ENCODE peak calls at places on chromosomes 6 and 20, in six cellular contexts. One of them, this sample, is unnamed.

GRCh38 chr6:20706293-20707165 is 172.3 kb downstream of the CDKAL1 start:
- DNase-seq in PC-3: no peak
- DNase-seq in GM10248: no peak
- DNase-seq in heart left ventricle: no peak
- DNase-seq in AG10803: peak
- DNase-seq in transverse colon: no peak
- DNase-seq in this sample: no peak

GRCh38 chr6:9346923-9347322 is 911.6 kb upstream of the SLC35B3 start:
- DNase-seq in PC-3: no peak
- DNase-seq in GM10248: no peak
- DNase-seq in heart left ventricle: no peak
- DNase-seq in AG10803: no peak
- DNase-seq in transverse colon: no peak
- DNase-seq in this sample: no peak

GRCh38 chr6:136306466-136306865 is 16.8 kb upstream of the BCLAF1 start:
- DNase-seq in PC-3: no peak
- DNase-seq in GM10248: no peak
- DNase-seq in heart left ventricle: no peak
- DNase-seq in AG10803: no peak
- DNase-seq in transverse colon: no peak
- DNase-seq in this sample: no peak

GRCh38 chr6:2378891-2379652 is 133.7 kb upstream of the GMDS start:
- DNase-seq in PC-3: peak
- DNase-seq in GM10248: peak
- DNase-seq in heart left ventricle: no peak
- DNase-seq in AG10803: peak
- DNase-seq in transverse colon: no peak
- DNase-seq in this sample: no peak

GRCh38 chr20:10955166-10955565 is 281.4 kb upstream of the JAG1 start:
- DNase-seq in PC-3: no peak
- DNase-seq in GM10248: no peak
- DNase-seq in heart left ventricle: no peak
- DNase-seq in AG10803: no peak
- DNase-seq in transverse colon: no peak
- DNase-seq in this sample: no peak

GRCh38 chr20:5222919-5223634 is 93.7 kb downstream of the PROKR2 start:
- DNase-seq in PC-3: peak
- DNase-seq in GM10248: peak
- DNase-seq in heart left ventricle: peak
- DNase-seq in AG10803: peak
- DNase-seq in transverse colon: peak
- DNase-seq in this sample: peak

GRCh38 chr20:33415948-33416347 is 14.6 kb upstream of the CDK5RAP1 start:
- DNase-seq in PC-3: peak
- DNase-seq in GM10248: no peak
- DNase-seq in heart left ventricle: peak
- DNase-seq in AG10803: peak
- DNase-seq in transverse colon: no peak
- DNase-seq in this sample: peak

GRCh38 chr20:22414354-22414753 is 170.0 kb downstream of the FOXA2 start:
- DNase-seq in PC-3: peak
- DNase-seq in GM10248: no peak
- DNase-seq in heart left ventricle: no peak
- DNase-seq in AG10803: peak
- DNase-seq in transverse colon: no peak
- DNase-seq in this sample: no peak

GRCh38 chr6:56396435-56396834 is 149.1 kb upstream of the COL21A1 start:
- DNase-seq in PC-3: no peak
- DNase-seq in GM10248: no peak
- DNase-seq in heart left ventricle: no peak
- DNase-seq in AG10803: no peak
- DNase-seq in transverse colon: no peak
- DNase-seq in this sample: no peak

GRCh38 chr6:89375427-89375868 is 22.9 kb upstream of the UBE2J1 start:
- DNase-seq in PC-3: peak
- DNase-seq in GM10248: peak
- DNase-seq in heart left ventricle: peak
- DNase-seq in AG10803: no peak
- DNase-seq in transverse colon: peak
- DNase-seq in this sample: peak

GRCh38 chr6:14816106-14816864 is 429.6 kb upstream of the JARID2 start:
- DNase-seq in PC-3: no peak
- DNase-seq in GM10248: no peak
- DNase-seq in heart left ventricle: no peak
- DNase-seq in AG10803: no peak
- DNase-seq in transverse colon: no peak
- DNase-seq in this sample: no peak

DNA sequence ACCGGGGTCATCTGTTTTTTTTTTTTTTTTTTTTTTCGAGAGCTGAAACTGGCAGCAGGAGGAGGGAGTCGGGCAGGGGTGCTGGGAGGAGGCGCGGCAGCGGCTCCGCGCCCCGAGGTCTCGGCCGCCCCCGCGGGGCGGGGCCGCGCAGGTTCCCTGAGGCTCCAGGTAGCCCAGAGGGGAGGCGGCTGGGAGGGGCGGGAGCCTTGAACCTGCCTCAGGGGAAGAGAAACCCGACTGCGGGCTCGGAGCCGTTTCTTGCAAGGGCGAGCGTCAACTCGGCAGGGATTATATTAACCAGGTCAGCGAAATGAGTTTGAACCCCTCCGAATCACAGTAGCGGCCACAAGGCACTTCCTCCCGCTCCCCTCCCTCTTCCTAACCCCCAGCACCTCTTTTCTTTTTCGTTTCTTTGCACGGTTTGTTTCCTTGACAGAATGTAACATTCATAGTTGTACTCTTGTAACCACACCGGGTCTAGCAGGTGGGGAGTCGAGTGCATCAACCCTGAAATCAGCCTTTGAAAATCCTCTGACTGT is 2.0 kb downstream of the MYB start:
- DNase-seq in PC-3: peak
- DNase-seq in GM10248: peak
- DNase-seq in heart left ventricle: no peak
- DNase-seq in AG10803: no peak
- DNase-seq in transverse colon: peak
- DNase-seq in this sample: peak
- TF ChIP-seq CTCF in PC-3: no peak
- TF ChIP-seq CTCF in GM10248: no peak
- TF ChIP-seq CTCF in heart left ventricle: no peak
- TF ChIP-seq CTCF in AG10803: no peak
- TF ChIP-seq CTCF in transverse colon: no peak
- TF ChIP-seq CTCF in this sample: no peak

GRCh38 chr20:63580796-63581461 is 6.9 kb upstream of the HELZ2 start:
- DNase-seq in PC-3: peak
- DNase-seq in GM10248: peak
- DNase-seq in heart left ventricle: no peak
- DNase-seq in AG10803: peak
- DNase-seq in transverse colon: peak
- DNase-seq in this sample: peak

GRCh38 chr20:63576311-63576710 is 2.3 kb upstream of the HELZ2 start:
- DNase-seq in PC-3: no peak
- DNase-seq in GM10248: no peak
- DNase-seq in heart left ventricle: no peak
- DNase-seq in AG10803: peak
- DNase-seq in transverse colon: no peak
- DNase-seq in this sample: no peak

GRCh38 chr20:63577317-63577894 is 3.4 kb upstream of the HELZ2 start:
- DNase-seq in PC-3: no peak
- DNase-seq in GM10248: no peak
- DNase-seq in heart left ventricle: peak
- DNase-seq in AG10803: no peak
- DNase-seq in transverse colon: peak
- DNase-seq in this sample: no peak

GRCh38 chr20:63579017-63579705 is 5.1 kb upstream of the HELZ2 start:
- DNase-seq in PC-3: no peak
- DNase-seq in GM10248: no peak
- DNase-seq in heart left ventricle: no peak
- DNase-seq in AG10803: no peak
- DNase-seq in transverse colon: no peak
- DNase-seq in this sample: no peak

GRCh38 chr20:63578224-63579016 is 4.4 kb upstream of the HELZ2 start:
- DNase-seq in PC-3: no peak
- DNase-seq in GM10248: no peak
- DNase-seq in heart left ventricle: no peak
- DNase-seq in AG10803: no peak
- DNase-seq in transverse colon: no peak
- DNase-seq in this sample: no peak
- TF ChIP-seq CTCF in PC-3: no peak
- TF ChIP-seq CTCF in GM10248: peak
- TF ChIP-seq CTCF in heart left ventricle: peak
- TF ChIP-seq CTCF in AG10803: no peak
- TF ChIP-seq CTCF in transverse colon: no peak
- TF ChIP-seq CTCF in this sample: peak

GRCh38 chr6:25257686-25258348 is 21.4 kb upstream of the CARMIL1 start:
- DNase-seq in PC-3: no peak
- DNase-seq in GM10248: no peak
- DNase-seq in heart left ventricle: no peak
- DNase-seq in AG10803: peak
- DNase-seq in transverse colon: no peak
- DNase-seq in this sample: no peak

GRCh38 chr6:25251426-25251825 is 27.7 kb upstream of the CARMIL1 start:
- DNase-seq in PC-3: no peak
- DNase-seq in GM10248: no peak
- DNase-seq in heart left ventricle: no peak
- DNase-seq in AG10803: no peak
- DNase-seq in transverse colon: no peak
- DNase-seq in this sample: no peak

GRCh38 chr6:25253371-25253770 is 25.8 kb upstream of the CARMIL1 start:
- DNase-seq in PC-3: peak
- DNase-seq in GM10248: no peak
- DNase-seq in heart left ventricle: no peak
- DNase-seq in AG10803: no peak
- DNase-seq in transverse colon: no peak
- DNase-seq in this sample: no peak

GRCh38 chr6:25250878-25251277 is 28.3 kb upstream of the CARMIL1 start:
- DNase-seq in PC-3: peak
- DNase-seq in GM10248: peak
- DNase-seq in heart left ventricle: no peak
- DNase-seq in AG10803: peak
- DNase-seq in transverse colon: no peak
- DNase-seq in this sample: no peak

GRCh38 chr6:25254671-25255070 is 24.5 kb upstream of the CARMIL1 start:
- DNase-seq in PC-3: no peak
- DNase-seq in GM10248: no peak
- DNase-seq in heart left ventricle: no peak
- DNase-seq in AG10803: peak
- DNase-seq in transverse colon: no peak
- DNase-seq in this sample: no peak
- TF ChIP-seq CTCF in PC-3: no peak
- TF ChIP-seq CTCF in GM10248: no peak
- TF ChIP-seq CTCF in heart left ventricle: no peak
- TF ChIP-seq CTCF in AG10803: no peak
- TF ChIP-seq CTCF in transverse colon: no peak
- TF ChIP-seq CTCF in this sample: no peak

GRCh38 chr6:41071923-41072835 is at the start of gene OARD1:
- DNase-seq in PC-3: peak
- DNase-seq in GM10248: peak
- DNase-seq in heart left ventricle: peak
- DNase-seq in AG10803: peak
- DNase-seq in transverse colon: peak
- DNase-seq in this sample: peak

GRCh38 chr6:41073203-41073967 is 611 bp downstream of the NFYA start:
- DNase-seq in PC-3: peak
- DNase-seq in GM10248: peak
- DNase-seq in heart left ventricle: peak
- DNase-seq in AG10803: peak
- DNase-seq in transverse colon: peak
- DNase-seq in this sample: peak

GRCh38 chr6:41073968-41074691 is 1.4 kb downstream of the NFYA start:
- DNase-seq in PC-3: peak
- DNase-seq in GM10248: no peak
- DNase-seq in heart left ventricle: no peak
- DNase-seq in AG10803: peak
- DNase-seq in transverse colon: no peak
- DNase-seq in this sample: no peak

GRCh38 chr6:41072836-41073202 is at the start of gene NFYA:
- DNase-seq in PC-3: no peak
- DNase-seq in GM10248: no peak
- DNase-seq in heart left ventricle: no peak
- DNase-seq in AG10803: no peak
- DNase-seq in transverse colon: peak
- DNase-seq in this sample: peak

GRCh38 chr6:41071501-41071922 is 644 bp downstream of the OARD1 start:
- DNase-seq in PC-3: peak
- DNase-seq in GM10248: no peak
- DNase-seq in heart left ventricle: no peak
- DNase-seq in AG10803: no peak
- DNase-seq in transverse colon: peak
- DNase-seq in this sample: no peak
- TF ChIP-seq CTCF in PC-3: no peak
- TF ChIP-seq CTCF in GM10248: no peak
- TF ChIP-seq CTCF in heart left ventricle: peak
- TF ChIP-seq CTCF in AG10803: peak
- TF ChIP-seq CTCF in transverse colon: no peak
- TF ChIP-seq CTCF in this sample: no peak

GRCh38 chr6:85348643-85349042 is 101.2 kb upstream of the NT5E start:
- DNase-seq in PC-3: no peak
- DNase-seq in GM10248: no peak
- DNase-seq in heart left ventricle: no peak
- DNase-seq in AG10803: no peak
- DNase-seq in transverse colon: no peak
- DNase-seq in this sample: no peak
- TF ChIP-seq CTCF in PC-3: no peak
- TF ChIP-seq CTCF in GM10248: peak
- TF ChIP-seq CTCF in heart left ventricle: no peak
- TF ChIP-seq CTCF in AG10803: no peak
- TF ChIP-seq CTCF in transverse colon: no peak
- TF ChIP-seq CTCF in this sample: no peak

GRCh38 chr20:43676368-43676767 is 9.5 kb downstream of the MYBL2 start:
- DNase-seq in PC-3: no peak
- DNase-seq in GM10248: no peak
- DNase-seq in heart left ventricle: no peak
- DNase-seq in AG10803: no peak
- DNase-seq in transverse colon: no peak
- DNase-seq in this sample: no peak

GRCh38 chr20:43682446-43682845 is 15.5 kb downstream of the MYBL2 start:
- DNase-seq in PC-3: no peak
- DNase-seq in GM10248: peak
- DNase-seq in heart left ventricle: no peak
- DNase-seq in AG10803: no peak
- DNase-seq in transverse colon: peak
- DNase-seq in this sample: no peak

GRCh38 chr20:43680976-43681375 is 14.1 kb downstream of the MYBL2 start:
- DNase-seq in PC-3: no peak
- DNase-seq in GM10248: no peak
- DNase-seq in heart left ventricle: no peak
- DNase-seq in AG10803: peak
- DNase-seq in transverse colon: no peak
- DNase-seq in this sample: no peak

GRCh38 chr20:43681991-43682410 is 15.1 kb downstream of the MYBL2 start:
- DNase-seq in PC-3: no peak
- DNase-seq in GM10248: peak
- DNase-seq in heart left ventricle: no peak
- DNase-seq in AG10803: no peak
- DNase-seq in transverse colon: peak
- DNase-seq in this sample: no peak

GRCh38 chr20:43681468-43681942 is 14.6 kb downstream of the MYBL2 start:
- DNase-seq in PC-3: no peak
- DNase-seq in GM10248: peak
- DNase-seq in heart left ventricle: no peak
- DNase-seq in AG10803: peak
- DNase-seq in transverse colon: peak
- DNase-seq in this sample: no peak
- TF ChIP-seq CTCF in PC-3: peak
- TF ChIP-seq CTCF in GM10248: peak
- TF ChIP-seq CTCF in heart left ventricle: peak
- TF ChIP-seq CTCF in AG10803: peak
- TF ChIP-seq CTCF in transverse colon: no peak
- TF ChIP-seq CTCF in this sample: no peak

This sample was measured in Calu3.